ENCODE peak calls at places on chromosomes 6 and 20, in six cellular contexts. One of them, this sample, is unnamed.

GRCh38 chr20:59706106-59706693 is 101.9 kb downstream of the PHACTR3 start:
- DNase-seq in spleen: no peak
- DNase-seq in stomach: no peak
- DNase-seq in cardiac muscle cell: no peak
- DNase-seq in CD4-positive, alpha-beta memory T cell: no peak
- DNase-seq in CD8-positive, alpha-beta memory T cell: no peak
- DNase-seq in this sample: no peak

GRCh38 chr6:18221288-18221615 is 43.1 kb downstream of the DEK start:
- DNase-seq in spleen: no peak
- DNase-seq in stomach: no peak
- DNase-seq in cardiac muscle cell: no peak
- DNase-seq in CD4-positive, alpha-beta memory T cell: no peak
- DNase-seq in CD8-positive, alpha-beta memory T cell: no peak
- DNase-seq in this sample: no peak

GRCh38 chr20:49037962-49038387 is 8.1 kb upstream of the CSE1L start:
- DNase-seq in spleen: no peak
- DNase-seq in stomach: no peak
- DNase-seq in cardiac muscle cell: no peak
- DNase-seq in CD4-positive, alpha-beta memory T cell: peak; percentile 31
- DNase-seq in CD8-positive, alpha-beta memory T cell: peak; percentile 10
- DNase-seq in this sample: no peak

GRCh38 chr20:22496817-22497216 is 87.6 kb downstream of the FOXA2 start:
- DNase-seq in spleen: no peak
- DNase-seq in stomach: no peak
- DNase-seq in cardiac muscle cell: no peak
- DNase-seq in CD4-positive, alpha-beta memory T cell: no peak
- DNase-seq in CD8-positive, alpha-beta memory T cell: no peak
- DNase-seq in this sample: no peak

GRCh38 chr6:131733376-131734016 is 22.7 kb upstream of the CTAGE9 start:
- DNase-seq in spleen: no peak
- DNase-seq in stomach: no peak
- DNase-seq in cardiac muscle cell: no peak
- DNase-seq in CD4-positive, alpha-beta memory T cell: no peak
- DNase-seq in CD8-positive, alpha-beta memory T cell: no peak
- DNase-seq in this sample: no peak

GRCh38 chr6:158626360-158627167 is 18.0 kb downstream of the DYNLT1 start:
- DNase-seq in spleen: no peak
- DNase-seq in stomach: no peak
- DNase-seq in cardiac muscle cell: no peak
- DNase-seq in CD4-positive, alpha-beta memory T cell: no peak
- DNase-seq in CD8-positive, alpha-beta memory T cell: no peak
- DNase-seq in this sample: no peak

GRCh38 chr6:49923826-49924225 is 40.1 kb downstream of the DEFB114 start:
- DNase-seq in spleen: no peak
- DNase-seq in stomach: no peak
- DNase-seq in cardiac muscle cell: peak; percentile 53
- DNase-seq in CD4-positive, alpha-beta memory T cell: no peak
- DNase-seq in CD8-positive, alpha-beta memory T cell: no peak
- DNase-seq in this sample: no peak

GRCh38 chr20:10255846-10256245 is 37.2 kb downstream of the SNAP25 start:
- DNase-seq in spleen: no peak
- DNase-seq in stomach: no peak
- DNase-seq in cardiac muscle cell: no peak
- DNase-seq in CD4-positive, alpha-beta memory T cell: no peak
- DNase-seq in CD8-positive, alpha-beta memory T cell: no peak
- DNase-seq in this sample: no peak

GRCh38 chr6:142419071-142419470 is 117.3 kb downstream of the ADGRG6 start:
- DNase-seq in spleen: no peak
- DNase-seq in stomach: no peak
- DNase-seq in cardiac muscle cell: no peak
- DNase-seq in CD4-positive, alpha-beta memory T cell: no peak
- DNase-seq in CD8-positive, alpha-beta memory T cell: no peak
- DNase-seq in this sample: no peak

GRCh38 chr20:17896247-17896723 is 72.3 kb downstream of the SNX5 start:
- DNase-seq in spleen: no peak
- DNase-seq in stomach: no peak
- DNase-seq in cardiac muscle cell: no peak
- DNase-seq in CD4-positive, alpha-beta memory T cell: no peak
- DNase-seq in CD8-positive, alpha-beta memory T cell: no peak
- DNase-seq in this sample: no peak

GRCh38 chr6:39879535-39879934 is 54.7 kb downstream of the MOCS1 start:
- DNase-seq in spleen: no peak
- DNase-seq in stomach: peak; percentile 52
- DNase-seq in cardiac muscle cell: no peak
- DNase-seq in CD4-positive, alpha-beta memory T cell: no peak
- DNase-seq in CD8-positive, alpha-beta memory T cell: no peak
- DNase-seq in this sample: no peak

GRCh38 chr20:63092660-63093215 is 86.0 kb upstream of the BHLHE23 start:
- DNase-seq in spleen: peak; percentile 49
- DNase-seq in stomach: no peak
- DNase-seq in cardiac muscle cell: no peak
- DNase-seq in CD4-positive, alpha-beta memory T cell: no peak
- DNase-seq in CD8-positive, alpha-beta memory T cell: no peak
- DNase-seq in this sample: peak; percentile 10

GRCh38 chr6:148223424-148223842 is 119.2 kb upstream of the SASH1 start:
- DNase-seq in spleen: no peak
- DNase-seq in stomach: no peak
- DNase-seq in cardiac muscle cell: no peak
- DNase-seq in CD4-positive, alpha-beta memory T cell: no peak
- DNase-seq in CD8-positive, alpha-beta memory T cell: no peak
- DNase-seq in this sample: no peak

GRCh38 chr6:130906736-130907381 is 79.7 kb downstream of the SMLR1 start:
- DNase-seq in spleen: no peak
- DNase-seq in stomach: no peak
- DNase-seq in cardiac muscle cell: no peak
- DNase-seq in CD4-positive, alpha-beta memory T cell: no peak
- DNase-seq in CD8-positive, alpha-beta memory T cell: no peak
- DNase-seq in this sample: no peak

GRCh38 chr20:49583669-49584417 is 15.9 kb upstream of the PTGIS start:
- DNase-seq in spleen: no peak
- DNase-seq in stomach: peak; percentile 90
- DNase-seq in cardiac muscle cell: peak; percentile 32
- DNase-seq in CD4-positive, alpha-beta memory T cell: no peak
- DNase-seq in CD8-positive, alpha-beta memory T cell: no peak
- DNase-seq in this sample: peak; percentile 81

GRCh38 chr6:108157234-108157971 is 8.4 kb upstream of the NR2E1 start:
- DNase-seq in spleen: no peak
- DNase-seq in stomach: no peak
- DNase-seq in cardiac muscle cell: no peak
- DNase-seq in CD4-positive, alpha-beta memory T cell: no peak
- DNase-seq in CD8-positive, alpha-beta memory T cell: no peak
- DNase-seq in this sample: no peak

GRCh38 chr6:42118162-42119001 is 24.0 kb downstream of the C6orf132 start:
- DNase-seq in spleen: no peak
- DNase-seq in stomach: peak; percentile 92
- DNase-seq in cardiac muscle cell: no peak
- DNase-seq in CD4-positive, alpha-beta memory T cell: no peak
- DNase-seq in CD8-positive, alpha-beta memory T cell: no peak
- DNase-seq in this sample: no peak

GRCh38 chr20:37364927-37365272 is 19.0 kb downstream of the SRC start:
- DNase-seq in spleen: no peak
- DNase-seq in stomach: no peak
- DNase-seq in cardiac muscle cell: no peak
- DNase-seq in CD4-positive, alpha-beta memory T cell: no peak
- DNase-seq in CD8-positive, alpha-beta memory T cell: no peak
- DNase-seq in this sample: no peak

GRCh38 chr6:15586528-15586927 is 76.3 kb downstream of the DTNBP1 start:
- DNase-seq in spleen: no peak
- DNase-seq in stomach: no peak
- DNase-seq in cardiac muscle cell: no peak
- DNase-seq in CD4-positive, alpha-beta memory T cell: no peak
- DNase-seq in CD8-positive, alpha-beta memory T cell: no peak
- DNase-seq in this sample: no peak

GRCh38 chr20:13771853-13772453 is 12.8 kb downstream of the ESF1 start:
- DNase-seq in spleen: no peak
- DNase-seq in stomach: no peak
- DNase-seq in cardiac muscle cell: peak; percentile 51
- DNase-seq in CD4-positive, alpha-beta memory T cell: peak; percentile 9
- DNase-seq in CD8-positive, alpha-beta memory T cell: no peak
- DNase-seq in this sample: no peak

GRCh38 chr6:5718231-5718947 is 288.3 kb downstream of the NRN1 start:
- DNase-seq in spleen: no peak
- DNase-seq in stomach: no peak
- DNase-seq in cardiac muscle cell: no peak
- DNase-seq in CD4-positive, alpha-beta memory T cell: no peak
- DNase-seq in CD8-positive, alpha-beta memory T cell: no peak
- DNase-seq in this sample: no peak

GRCh38 chr20:23362392-23363256 is 642 bp downstream of the GZF1 start:
- DNase-seq in spleen: no peak
- DNase-seq in stomach: peak; percentile 44
- DNase-seq in cardiac muscle cell: peak; percentile 76
- DNase-seq in CD4-positive, alpha-beta memory T cell: no peak
- DNase-seq in CD8-positive, alpha-beta memory T cell: peak; percentile 43
- DNase-seq in this sample: peak; percentile 47

GRCh38 chr6:152575621-152576150 is 61.5 kb downstream of the SYNE1 start:
- DNase-seq in spleen: no peak
- DNase-seq in stomach: peak; percentile 33
- DNase-seq in cardiac muscle cell: no peak
- DNase-seq in CD4-positive, alpha-beta memory T cell: no peak
- DNase-seq in CD8-positive, alpha-beta memory T cell: no peak
- DNase-seq in this sample: peak; percentile 49

GRCh38 chr6:70396163-70396562 is 17.1 kb upstream of the FAM135A start:
- DNase-seq in spleen: no peak
- DNase-seq in stomach: no peak
- DNase-seq in cardiac muscle cell: no peak
- DNase-seq in CD4-positive, alpha-beta memory T cell: no peak
- DNase-seq in CD8-positive, alpha-beta memory T cell: no peak
- DNase-seq in this sample: no peak

GRCh38 chr6:34497411-34497810 is 31.5 kb downstream of the PACSIN1 start:
- DNase-seq in spleen: peak; percentile 33
- DNase-seq in stomach: no peak
- DNase-seq in cardiac muscle cell: no peak
- DNase-seq in CD4-positive, alpha-beta memory T cell: no peak
- DNase-seq in CD8-positive, alpha-beta memory T cell: no peak
- DNase-seq in this sample: no peak

DNA sequence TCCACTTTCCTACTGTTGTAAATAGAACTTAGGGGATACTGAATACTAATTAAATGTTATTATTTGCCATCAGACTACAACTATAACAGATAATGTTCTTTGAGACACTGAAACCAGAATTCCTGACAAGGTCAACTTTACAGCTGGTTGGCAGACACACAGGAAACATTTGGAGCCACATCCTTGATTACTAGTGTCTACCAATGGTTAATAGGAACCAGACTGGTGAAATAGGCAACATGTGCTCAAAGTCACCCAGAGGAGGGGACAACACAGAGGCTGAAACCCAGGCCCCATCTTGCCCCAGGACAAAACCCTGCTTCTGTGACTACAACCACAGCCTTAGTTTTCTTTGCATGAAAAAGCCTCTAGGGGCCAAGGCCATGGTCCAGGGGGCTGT is 47.8 kb upstream of the NT5E start:
- DNase-seq in spleen: no peak
- DNase-seq in stomach: no peak
- DNase-seq in cardiac muscle cell: no peak
- DNase-seq in CD4-positive, alpha-beta memory T cell: no peak
- DNase-seq in CD8-positive, alpha-beta memory T cell: no peak
- DNase-seq in this sample: no peak
- H3K4me1 ChIP-seq in spleen: peaks cover 20% of the 10 kb centered on the region
- H3K4me1 ChIP-seq in stomach: peaks cover 46% of the 10 kb centered on the region
- H3K4me1 ChIP-seq in cardiac muscle cell: no peaks in the 10 kb centered on the region
- H3K4me1 ChIP-seq in CD4-positive, alpha-beta memory T cell: no peaks in the 10 kb centered on the region
- H3K4me1 ChIP-seq in CD8-positive, alpha-beta memory T cell: no peaks in the 10 kb centered on the region
- H3K4me1 ChIP-seq in this sample: peaks cover 4% of the 10 kb centered on the region

GRCh38 chr6:149754573-149754972 is 5.0 kb downstream of the PCMT1 start:
- DNase-seq in spleen: no peak
- DNase-seq in stomach: no peak
- DNase-seq in cardiac muscle cell: no peak
- DNase-seq in CD4-positive, alpha-beta memory T cell: no peak
- DNase-seq in CD8-positive, alpha-beta memory T cell: no peak
- DNase-seq in this sample: peak; percentile 65
- H3K4me1 ChIP-seq in spleen: peaks cover 61% of the 10 kb centered on the region
- H3K4me1 ChIP-seq in stomach: peaks cover 62% of the 10 kb centered on the region
- H3K4me1 ChIP-seq in cardiac muscle cell: no peaks in the 10 kb centered on the region
- H3K4me1 ChIP-seq in CD4-positive, alpha-beta memory T cell: peaks cover 49% of the 10 kb centered on the region
- H3K4me1 ChIP-seq in CD8-positive, alpha-beta memory T cell: peaks cover 18% of the 10 kb centered on the region
- H3K4me1 ChIP-seq in this sample: peaks cover 6% of the 10 kb centered on the region

GRCh38 chr6:72672906-72673305 is 51.0 kb downstream of the KCNQ5 start:
- DNase-seq in spleen: no peak
- DNase-seq in stomach: no peak
- DNase-seq in cardiac muscle cell: no peak
- DNase-seq in CD4-positive, alpha-beta memory T cell: no peak
- DNase-seq in CD8-positive, alpha-beta memory T cell: no peak
- DNase-seq in this sample: no peak
- H3K4me1 ChIP-seq in spleen: no peaks in the 10 kb centered on the region
- H3K4me1 ChIP-seq in stomach: no peaks in the 10 kb centered on the region
- H3K4me1 ChIP-seq in cardiac muscle cell: peaks cover 17% of the 10 kb centered on the region
- H3K4me1 ChIP-seq in CD4-positive, alpha-beta memory T cell: no peaks in the 10 kb centered on the region
- H3K4me1 ChIP-seq in CD8-positive, alpha-beta memory T cell: no peaks in the 10 kb centered on the region
- H3K4me1 ChIP-seq in this sample: no peaks in the 10 kb centered on the region

GRCh38 chr6:37131104-37131959 is 38.6 kb upstream of the PIM1 start:
- DNase-seq in spleen: no peak
- DNase-seq in stomach: peak; percentile 58
- DNase-seq in cardiac muscle cell: peak; percentile 37
- DNase-seq in CD4-positive, alpha-beta memory T cell: no peak
- DNase-seq in CD8-positive, alpha-beta memory T cell: no peak
- DNase-seq in this sample: peak; percentile 44
- H3K4me1 ChIP-seq in spleen: peaks cover 39% of the 10 kb centered on the region
- H3K4me1 ChIP-seq in stomach: peaks cover 72% of the 10 kb centered on the region
- H3K4me1 ChIP-seq in cardiac muscle cell: peaks cover 44% of the 10 kb centered on the region
- H3K4me1 ChIP-seq in CD4-positive, alpha-beta memory T cell: peaks cover 35% of the 10 kb centered on the region
- H3K4me1 ChIP-seq in CD8-positive, alpha-beta memory T cell: peaks cover 9% of the 10 kb centered on the region
- H3K4me1 ChIP-seq in this sample: peaks cover 8% of the 10 kb centered on the region

This sample was measured in testis.